ENCODE peak calls at places on chromosomes 1 and 21, in four cellular contexts. E is nephron progenitor cell, O is brain microvascular endothelial cell, T is fibroblast of lung. R is an unnamed sample.

GRCh38 chr21:32249551-32250280 is 29.1 kb downstream of the MIS18A start:
- DNase-seq in E (no peak), T (no peak), O (no peak), R (no peak)

GRCh38 chr1:206933333-206933945 is 11.7 kb upstream of the FCMR start:
- DNase-seq in O (no peak), T (no peak), E (peak), R (peak)

GRCh38 chr1:206808615-206809014 is 36.3 kb upstream of the IL10 start:
- DNase-seq in T (peak), E (no peak), O (peak), R (peak)

GRCh38 chr1:168636642-168637111 is 60.3 kb downstream of the XCL1 start:
- DNase-seq in T (peak), E (no peak), O (peak), R (no peak)

GRCh38 chr1:34266127-34266951 is 89.6 kb downstream of the C1orf94 start:
- DNase-seq in O (no peak), T (no peak), E (peak), R (no peak)

GRCh38 chr1:54225986-54226559 is 26.1 kb downstream of the MRPL37 start:
- DNase-seq in E (no peak), O (no peak), T (no peak), R (no peak)

GRCh38 chr21:32411366-32412161 is 942 bp upstream of the EVA1C start:
- DNase-seq in T (peak), O (no peak), E (peak), R (peak)

GRCh38 chr1:160374291-160374690 is 7.4 kb downstream of the NHLH1 start:
- DNase-seq in O (no peak), E (no peak), T (no peak), R (no peak)

GRCh38 chr1:94590203-94591137 is 48.9 kb upstream of the F3 start:
- DNase-seq in E (no peak), O (no peak), T (peak), R (no peak)

GRCh38 chr1:91282695-91283420 is 121.8 kb downstream of the HFM1 start:
- DNase-seq in T (peak), O (peak), E (peak), R (peak)

GRCh38 chr1:217004776-217005436 is 281.7 kb upstream of the ESRRG start:
- DNase-seq in O (no peak), T (no peak), E (no peak), R (no peak)

GRCh38 chr1:19644761-19645543 is 841 bp downstream of the NBL1 start:
- DNase-seq in O (no peak), T (no peak), E (peak), R (peak)

GRCh38 chr1:232291258-232291657 is 338.7 kb downstream of the SIPA1L2 start:
- DNase-seq in O (no peak), T (peak), E (no peak), R (no peak)

GRCh38 chr21:34790834-34791233 is 122.0 kb downstream of the CLIC6 start:
- DNase-seq in O (no peak), T (no peak), E (no peak), R (no peak)

GRCh38 chr1:246043556-246043955 is 463.5 kb downstream of the SMYD3 start:
- DNase-seq in T (no peak), O (no peak), E (no peak), R (no peak)

GRCh38 chr1:178189814-178190213 is 95.9 kb downstream of the RASAL2 start:
- DNase-seq in O (peak), T (peak), E (peak), R (no peak)

GRCh38 chr21:41217656-41218380 is 49.9 kb downstream of the BACE2 start:
- DNase-seq in T (peak), O (peak), E (peak), R (peak)

GRCh38 chr1:90718411-90719320 is 1.6 kb upstream of the BARHL2 start:
- DNase-seq in T (no peak), E (peak), O (no peak), R (no peak)

GRCh38 chr1:161676958-161677689 is 14.2 kb downstream of the FCGR2B start:
- DNase-seq in O (no peak), E (no peak), T (no peak), R (no peak)

GRCh38 chr1:12490547-12491142 is 127.4 kb downstream of the DHRS3 start:
- DNase-seq in E (no peak), O (no peak), T (no peak), R (no peak)

GRCh38 chr1:102790997-102791396 is 317.3 kb downstream of the COL11A1 start:
- DNase-seq in E (no peak), O (peak), T (peak), R (no peak)

GRCh38 chr21:37244506-37245083 is 22.5 kb downstream of the VPS26C start:
- DNase-seq in E (no peak), O (no peak), T (no peak), R (no peak)

GRCh38 chr21:31929548-31929947 is 56.7 kb downstream of the HUNK start:
- DNase-seq in O (no peak), T (no peak), E (peak), R (no peak)

GRCh38 chr1:47229031-47229831 is 2.8 kb downstream of the TAL1 start:
- DNase-seq in E (peak), T (no peak), O (no peak), R (no peak)

DNA sequence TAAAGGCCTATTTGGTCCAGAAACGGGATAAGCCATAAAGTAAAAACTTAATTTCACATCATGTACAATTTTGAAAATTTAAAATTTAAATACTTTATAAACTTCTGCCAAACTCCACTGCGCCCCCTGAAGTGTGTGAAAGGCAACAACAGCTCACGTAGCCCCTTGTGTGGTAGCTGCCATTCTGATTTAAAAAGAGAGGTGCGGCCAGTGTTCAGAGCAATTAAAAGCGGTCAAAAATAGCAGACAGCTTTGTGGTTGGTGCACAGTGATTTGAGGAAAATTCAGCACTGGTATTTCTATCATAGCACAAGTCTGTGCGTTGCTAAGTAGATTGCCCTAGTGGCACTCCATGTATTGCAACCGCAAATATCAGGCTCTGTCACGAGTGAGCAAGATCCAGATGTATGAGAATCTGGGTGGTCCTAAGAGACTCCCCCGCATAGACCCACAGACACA is 122.5 kb downstream of the ATG4C start:
- DNase-seq in O (peak), E (no peak), T (peak), R (no peak)
- TF ChIP-seq CTCF in O (peak), E (peak), T (peak), R (no peak)

DNA sequence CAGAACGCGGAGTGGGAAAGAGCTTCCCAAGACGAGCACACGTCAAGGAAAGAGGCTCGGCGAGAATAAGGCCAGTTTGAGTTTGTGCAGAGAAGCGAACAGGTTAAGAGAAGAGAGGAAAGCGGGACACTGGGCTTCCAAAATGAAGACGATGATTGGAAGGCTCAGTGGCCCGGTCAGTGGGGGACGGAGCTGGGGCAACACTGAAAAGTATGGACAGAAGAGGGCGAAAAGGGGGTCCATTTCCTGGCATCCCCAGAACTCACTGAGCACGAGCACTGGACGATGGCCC is 258 bp downstream of the CCT3 start:
- DNase-seq in E (no peak), O (no peak), T (no peak), R (no peak)
- TF ChIP-seq CTCF in E (no peak), O (peak), T (no peak), R (no peak)

GRCh38 chr1:7120863-7121621 is 335.8 kb downstream of the CAMTA1 start:
- DNase-seq in O (no peak), T (no peak), E (no peak), R (no peak)

GRCh38 chr1:7117265-7117598 is 332.0 kb downstream of the CAMTA1 start:
- DNase-seq in T (no peak), E (no peak), O (no peak), R (no peak)

GRCh38 chr1:7121622-7121988 is 336.4 kb downstream of the CAMTA1 start:
- DNase-seq in T (no peak), E (no peak), O (no peak), R (peak)

GRCh38 chr1:7116001-7116400 is 330.7 kb downstream of the CAMTA1 start:
- DNase-seq in O (no peak), E (no peak), T (no peak), R (no peak)

DNA sequence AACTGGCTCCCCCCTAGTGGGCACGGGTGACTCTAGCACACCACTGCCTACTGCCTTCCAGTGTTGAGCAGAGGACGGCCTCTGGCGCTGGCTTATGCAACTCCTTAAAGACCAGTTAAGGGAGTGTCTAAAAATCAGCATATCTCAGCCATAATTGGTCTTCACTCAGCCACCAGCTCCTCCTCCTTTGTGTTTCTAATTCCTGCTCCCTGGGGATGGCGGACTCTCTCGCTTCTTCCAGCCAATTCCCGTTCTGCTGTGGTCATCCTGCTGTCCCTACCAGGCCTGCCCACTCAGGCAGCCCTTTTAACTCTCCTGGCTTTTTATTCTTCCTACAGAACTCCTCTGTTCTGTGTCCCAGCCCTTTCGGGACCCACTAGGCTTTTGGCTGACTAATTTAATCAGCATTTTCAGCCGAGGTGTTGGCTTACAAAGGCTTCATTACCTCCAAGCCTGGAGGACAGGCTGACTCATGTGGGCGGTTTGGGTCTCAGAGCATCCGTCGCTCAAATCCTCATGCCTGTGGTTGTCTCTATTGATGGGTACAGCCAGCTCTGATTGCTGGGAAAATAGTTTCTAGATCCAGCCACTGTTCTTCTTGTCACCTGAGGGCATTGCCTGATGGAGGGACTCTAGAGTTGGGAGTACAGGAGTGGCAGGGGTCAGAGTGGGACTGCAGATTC is 332.5 kb downstream of the CAMTA1 start:
- DNase-seq in T (peak), O (peak), E (peak), R (no peak)
- TF ChIP-seq CTCF in T (no peak), O (peak), E (no peak), R (no peak)

DNA sequence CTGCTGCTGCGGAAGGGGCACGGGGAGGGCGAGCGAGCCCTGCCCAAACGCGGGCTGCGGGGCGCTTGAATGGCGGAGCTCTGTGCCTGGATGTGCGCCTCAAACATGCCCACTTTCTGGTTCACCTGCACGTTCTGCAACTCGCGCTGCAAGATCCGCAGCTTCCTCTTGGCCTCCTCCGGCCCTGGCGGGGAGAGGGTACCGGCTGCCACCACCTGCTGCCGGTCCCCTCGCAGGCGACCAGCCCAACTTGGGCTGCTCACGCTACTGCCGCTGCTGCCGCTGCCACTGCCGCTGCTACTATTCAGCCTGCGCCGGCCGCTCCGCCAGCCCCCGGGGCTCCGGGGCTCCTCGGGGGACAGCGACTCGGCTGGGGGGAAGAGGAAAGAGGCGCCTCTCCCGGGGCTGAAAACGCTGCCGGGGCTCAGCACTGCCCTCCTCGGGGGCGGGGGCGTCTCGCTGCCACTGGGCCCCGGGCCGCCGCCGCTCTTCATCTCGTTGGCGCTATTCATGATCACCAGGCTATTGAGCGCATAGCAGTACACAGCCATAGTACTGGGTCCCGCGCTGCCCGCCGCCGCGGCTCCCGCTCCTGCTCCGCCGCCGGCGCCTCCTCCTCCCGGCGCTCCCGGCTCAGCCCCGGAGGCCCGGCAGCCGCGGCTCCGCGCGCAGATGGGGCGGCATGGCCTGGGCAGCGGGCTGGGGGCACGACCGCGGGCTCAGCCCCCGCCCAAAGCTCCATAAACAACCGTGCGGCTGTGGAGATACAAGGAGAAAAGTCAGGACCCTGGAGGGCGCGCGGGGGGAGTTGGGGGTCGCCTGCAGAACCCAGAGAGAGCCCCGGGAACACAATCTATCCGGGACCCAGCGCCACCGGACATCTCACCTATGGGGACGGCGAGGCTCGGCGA is 1.9 kb downstream of the ITPKB start:
- DNase-seq in E (peak), O (peak), T (peak), R (peak)
- TF ChIP-seq CTCF in E (no peak), O (no peak), T (no peak), R (no peak)

GRCh38 chr1:56459260-56459659 is 120.1 kb downstream of the PLPP3 start:
- DNase-seq in T (no peak), O (no peak), E (no peak), R (no peak)
- TF ChIP-seq CTCF in T (no peak), O (no peak), E (no peak), R (no peak)

DNA sequence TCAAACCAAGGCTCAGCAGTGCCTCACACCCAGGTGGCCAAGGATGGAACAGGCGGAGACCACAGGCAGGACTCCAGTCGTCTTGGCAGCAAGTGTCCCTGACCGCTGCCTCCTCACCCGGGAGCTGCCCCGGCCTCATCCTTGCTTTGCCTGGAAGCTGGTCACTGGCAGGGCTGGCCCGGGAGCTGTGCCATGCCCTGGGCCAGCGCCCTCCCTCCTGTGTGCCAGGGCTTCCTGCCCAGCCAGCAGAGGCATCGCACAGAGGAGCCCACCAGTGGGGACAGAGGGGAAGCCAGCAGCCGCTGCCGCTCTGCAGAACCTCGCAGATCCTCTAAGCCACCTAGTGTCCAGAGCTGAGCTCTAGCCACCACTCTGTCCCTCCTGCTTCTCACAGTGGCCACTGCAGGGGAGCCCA is 7.8 kb downstream of the CASZ1 start:
- DNase-seq in T (no peak), E (peak), O (no peak), R (peak)
- TF ChIP-seq CTCF in T (no peak), E (peak), O (peak), R (no peak)

R was measured in transverse colon.